ENCODE peak calls at places on chromosome 2, in nine cellular contexts. M, C, W, J, S, I, U, H and K are unnamed samples.

GRCh38 chr2:202609381-202610145 is 25.2 kb upstream of the FAM117B start:
- DNase-seq in M (peak; percentile 17), C (no peak), W (no peak), J (no peak), S (no peak), I (no peak), U (peak; percentile 45), H (no peak), K (no peak)

GRCh38 chr2:167582619-167583018 is 664.8 kb downstream of the STK39 start:
- DNase-seq in M (no peak), C (no peak), W (no peak), J (no peak), S (no peak), I (no peak), U (no peak), H (no peak), K (no peak)

GRCh38 chr2:46471-47345 is at the start of gene FAM110C:
- DNase-seq in M (peak; percentile 93), C (peak; percentile 74), W (peak; percentile 95), J (peak; percentile 84), S (no peak), I (peak; percentile 65), U (peak; percentile 6), H (peak; percentile 88), K (peak; percentile 85)

GRCh38 chr2:3728104-3729054 is 25.0 kb downstream of the DCDC2C start:
- DNase-seq in M (no peak), C (peak; percentile 72), W (no peak), J (peak; percentile 80), S (peak; percentile 46), I (no peak), U (peak; percentile 79), H (no peak), K (no peak)

GRCh38 chr2:225600444-225600843 is 200.9 kb downstream of the NYAP2 start:
- DNase-seq in M (no peak), C (no peak), W (no peak), J (no peak), S (no peak), I (no peak), U (no peak), H (no peak), K (no peak)

GRCh38 chr2:113795405-113795920 is 39.0 kb upstream of the SLC35F5 start:
- DNase-seq in M (no peak), C (no peak), W (no peak), J (no peak), S (no peak), I (no peak), U (peak; percentile 53), H (no peak), K (no peak)

GRCh38 chr2:216665717-216666116 is 29.6 kb downstream of the IGFBP5 start:
- DNase-seq in M (no peak), C (peak; percentile 34), W (peak; percentile 50), J (peak; percentile 90), S (no peak), I (no peak), U (no peak), H (peak; percentile 37), K (peak; percentile 39)

GRCh38 chr2:17584689-17585088 is 44.2 kb downstream of the VSNL1 start:
- DNase-seq in M (no peak), C (no peak), W (no peak), J (no peak), S (no peak), I (no peak), U (no peak), H (no peak), K (no peak)

GRCh38 chr2:11305338-11305737 is 39.1 kb downstream of the ROCK2 start:
- DNase-seq in M (no peak), C (no peak), W (no peak), J (no peak), S (no peak), I (no peak), U (peak; percentile 34), H (no peak), K (no peak)

GRCh38 chr2:33437297-33437696 is 39.2 kb upstream of the RASGRP3 start:
- DNase-seq in M (no peak), C (peak; percentile 82), W (no peak), J (no peak), S (no peak), I (no peak), U (peak; percentile 88), H (no peak), K (no peak)

GRCh38 chr2:147320148-147320547 is 524.7 kb upstream of the ACVR2A start:
- DNase-seq in M (no peak), C (no peak), W (no peak), J (no peak), S (no peak), I (no peak), U (no peak), H (no peak), K (no peak)

GRCh38 chr2:101803945-101804696 is 106.6 kb downstream of the MAP4K4 start:
- DNase-seq in M (no peak), C (no peak), W (no peak), J (no peak), S (no peak), I (no peak), U (peak; percentile 30), H (no peak), K (no peak)

GRCh38 chr2:37641582-37642111 is 29.8 kb downstream of the CDC42EP3 start:
- DNase-seq in M (no peak), C (peak; percentile 41), W (no peak), J (no peak), S (no peak), I (no peak), U (peak; percentile 92), H (no peak), K (no peak)

GRCh38 chr2:94879314-94879981 is 8.2 kb downstream of the TEKT4 start:
- DNase-seq in M (no peak), C (no peak), W (no peak), J (no peak), S (no peak), I (no peak), U (no peak), H (no peak), K (no peak)

GRCh38 chr2:236712304-236712703 is 142.7 kb downstream of the ACKR3 start:
- DNase-seq in M (no peak), C (peak; percentile 49), W (no peak), J (no peak), S (no peak), I (no peak), U (peak; percentile 59), H (no peak), K (no peak)

GRCh38 chr2:149577269-149577668 is 10.3 kb downstream of the MMADHC start:
- DNase-seq in M (no peak), C (no peak), W (no peak), J (no peak), S (no peak), I (no peak), U (no peak), H (no peak), K (no peak)
- H3K36me3 ChIP-seq in M (peaks cover 48% of the 10 kb centered on the region), C (peaks cover 75% of the 10 kb centered on the region), W (peaks cover 50% of the 10 kb centered on the region), J (peaks cover 48% of the 10 kb centered on the region), S (peaks cover 98% of the 10 kb centered on the region), I (peaks cover 64% of the 10 kb centered on the region), U (peaks cover 86% of the 10 kb centered on the region), H (peaks cover 94% of the 10 kb centered on the region), K (peaks cover 2% of the 10 kb centered on the region)

GRCh38 chr2:75801234-75801982 is 90.7 kb upstream of the GCFC2 start:
- DNase-seq in M (no peak), C (no peak), W (no peak), J (no peak), S (no peak), I (no peak), U (no peak), H (no peak), K (no peak)
- H3K4me3 ChIP-seq in M (no peak overlapping the region), C (no peak overlapping the region), W (no peak overlapping the region), J (no peak overlapping the region), S (no peak overlapping the region), I (no peak overlapping the region), U (no peak overlapping the region), H (no peak overlapping the region), K (no peak overlapping the region)

GRCh38 chr2:219387284-219388126 is at the start of gene DNPEP:
- DNase-seq in M (peak; percentile 86), C (peak; percentile 83), W (peak; percentile 97), J (peak; percentile 95), S (peak; percentile 91), I (peak; percentile 94), U (peak; percentile 97), H (peak; percentile 95), K (peak; percentile 98)

GRCh38 chr2:219386532-219387280 is 1.0 kb downstream of the DNPEP start:
- DNase-seq in M (no peak), C (no peak), W (no peak), J (no peak), S (peak; percentile 6), I (no peak), U (peak; percentile 39), H (no peak), K (no peak)

GRCh38 chr2:219385958-219386520 is 1.7 kb downstream of the DNPEP start:
- DNase-seq in M (no peak), C (no peak), W (no peak), J (no peak), S (no peak), I (no peak), U (no peak), H (no peak), K (no peak)

GRCh38 chr2:219388127-219388844 is 574 bp upstream of the DNPEP start:
- DNase-seq in M (peak; percentile 99), C (peak; percentile 95), W (peak; percentile 100), J (peak; percentile 96), S (peak; percentile 95), I (peak; percentile 95), U (peak; percentile 99), H (peak; percentile 99), K (peak; percentile 100)

GRCh38 chr2:219388845-219389156 is 1.1 kb upstream of the DNPEP start:
- DNase-seq in M (no peak), C (no peak), W (no peak), J (no peak), S (no peak), I (no peak), U (no peak), H (no peak), K (no peak)
- H3K27ac ChIP-seq in M (peak overlapping the region; percentile 100), C (peak overlapping the region; percentile 5), W (peak overlapping the region; percentile 56), J (no peak overlapping the region), S (no peak overlapping the region), I (peak overlapping the region; percentile 95), U (peak overlapping the region; percentile 6), H (peak overlapping the region; percentile 98), K (no peak overlapping the region)

GRCh38 chr2:24210723-24211122 is 35.9 kb downstream of the FAM228A start:
- DNase-seq in M (no peak), C (no peak), W (no peak), J (no peak), S (no peak), I (no peak), U (no peak), H (no peak), K (no peak)

GRCh38 chr2:24207359-24207758 is 32.5 kb downstream of the FAM228A start:
- DNase-seq in M (no peak), C (no peak), W (no peak), J (no peak), S (no peak), I (no peak), U (no peak), H (no peak), K (no peak)

GRCh38 chr2:24208490-24208889 is 33.6 kb downstream of the FAM228A start:
- DNase-seq in M (no peak), C (no peak), W (no peak), J (no peak), S (no peak), I (no peak), U (no peak), H (no peak), K (no peak)

GRCh38 chr2:24209389-24210105 is 34.7 kb downstream of the FAM228A start:
- DNase-seq in M (no peak), C (no peak), W (no peak), J (no peak), S (no peak), I (no peak), U (no peak), H (no peak), K (no peak)

GRCh38 chr2:24210106-24210455 is 35.2 kb downstream of the FAM228A start:
- DNase-seq in M (no peak), C (no peak), W (no peak), J (no peak), S (no peak), I (no peak), U (no peak), H (no peak), K (no peak)
- H3K36me3 ChIP-seq in M (peaks cover 33% of the 10 kb centered on the region), C (no peaks in the 10 kb centered on the region), W (peaks cover 59% of the 10 kb centered on the region), J (no peaks in the 10 kb centered on the region), S (peaks cover 2% of the 10 kb centered on the region), I (peaks cover 74% of the 10 kb centered on the region), U (no peaks in the 10 kb centered on the region), H (peaks cover 95% of the 10 kb centered on the region), K (peaks cover under 1% of the 10 kb centered on the region)